ENCODE peak calls at places on chromosomes 16 and 17, in ten cellular contexts. B, I, M, Z, R, G, N, D, P and J are unnamed samples.

GRCh38 chr16:57755726-57756423 is 20.3 kb downstream of the KATNB1 start:
- DNase-seq in B (no peak), I (no peak), M (no peak), Z (peak), R (no peak), G (no peak), N (no peak), D (no peak), P (no peak), J (no peak)

GRCh38 chr17:17028059-17028877 is 14.0 kb upstream of the MPRIP start:
- DNase-seq in B (no peak), I (no peak), M (peak), Z (peak), R (peak), G (no peak), N (no peak), D (no peak), P (peak), J (peak)

GRCh38 chr16:72072514-72073342 is 9.7 kb downstream of the HPR start:
- DNase-seq in B (no peak), I (no peak), M (peak), Z (no peak), R (peak), G (no peak), N (no peak), D (no peak), P (no peak), J (no peak)

GRCh38 chr17:78343099-78343432 is 16.8 kb downstream of the SOCS3 start:
- DNase-seq in B (no peak), I (peak), M (no peak), Z (no peak), R (peak), G (no peak), N (no peak), D (no peak), P (peak), J (peak)

GRCh38 chr16:47574091-47575054 is 113.2 kb downstream of the PHKB start:
- DNase-seq in B (no peak), I (no peak), M (no peak), Z (no peak), R (peak), G (no peak), N (no peak), D (no peak), P (no peak), J (peak)

GRCh38 chr17:74295625-74296547 is 21.9 kb downstream of the DNAI2 start:
- DNase-seq in B (no peak), I (no peak), M (no peak), Z (no peak), R (no peak), G (no peak), N (no peak), D (no peak), P (no peak), J (no peak)

GRCh38 chr17:67365762-67366192 is 600 bp downstream of the PSMD12 start:
- DNase-seq in B (no peak), I (no peak), M (no peak), Z (no peak), R (peak), G (no peak), N (no peak), D (no peak), P (no peak), J (peak)

GRCh38 chr17:80614320-80614719 is 69.7 kb downstream of the RPTOR start:
- DNase-seq in B (no peak), I (no peak), M (no peak), Z (no peak), R (no peak), G (no peak), N (no peak), D (no peak), P (no peak), J (no peak)

GRCh38 chr17:77354721-77355455 is 214.1 kb downstream of the SEC14L1 start:
- DNase-seq in B (peak), I (no peak), M (peak), Z (no peak), R (peak), G (no peak), N (peak), D (peak), P (peak), J (no peak)

GRCh38 chr16:75921281-75921680 is 195.0 kb upstream of the CPHXL start:
- DNase-seq in B (no peak), I (no peak), M (no peak), Z (no peak), R (no peak), G (no peak), N (no peak), D (no peak), P (no peak), J (no peak)

GRCh38 chr17:72182256-72182890 is 61.6 kb downstream of the SOX9 start:
- DNase-seq in B (no peak), I (no peak), M (peak), Z (no peak), R (no peak), G (no peak), N (no peak), D (no peak), P (no peak), J (no peak)

GRCh38 chr17:72407336-72408121 is 286.7 kb downstream of the SOX9 start:
- DNase-seq in B (peak), I (peak), M (peak), Z (peak), R (peak), G (no peak), N (peak), D (no peak), P (peak), J (peak)

GRCh38 chr16:4333308-4333638 is 17.4 kb downstream of the GLIS2 start:
- DNase-seq in B (no peak), I (no peak), M (no peak), Z (no peak), R (no peak), G (no peak), N (no peak), D (no peak), P (no peak), J (no peak)

GRCh38 chr16:81500833-81501521 is 56.4 kb downstream of the CMIP start:
- DNase-seq in B (no peak), I (no peak), M (no peak), Z (no peak), R (no peak), G (no peak), N (peak), D (no peak), P (no peak), J (no peak)

GRCh38 chr16:7304257-7304656 is 28.4 kb upstream of the RBFOX1 start:
- DNase-seq in B (no peak), I (no peak), M (no peak), Z (no peak), R (no peak), G (no peak), N (no peak), D (no peak), P (no peak), J (no peak)

GRCh38 chr17:28159924-28160323 is 117.4 kb downstream of the NLK start:
- DNase-seq in B (no peak), I (no peak), M (no peak), Z (no peak), R (no peak), G (no peak), N (no peak), D (no peak), P (no peak), J (no peak)

GRCh38 chr17:8629371-8630226 is 926 bp downstream of the MYH10 start:
- DNase-seq in B (no peak), I (no peak), M (peak), Z (peak), R (peak), G (no peak), N (no peak), D (peak), P (peak), J (no peak)

GRCh38 chr16:15041260-15042011 is 14.4 kb downstream of the NTAN1 start:
- DNase-seq in B (no peak), I (peak), M (peak), Z (no peak), R (peak), G (no peak), N (peak), D (peak), P (peak), J (no peak)

GRCh38 chr17:82429824-82430223 is 11.4 kb upstream of the OGFOD3 start:
- DNase-seq in B (no peak), I (no peak), M (no peak), Z (no peak), R (no peak), G (no peak), N (no peak), D (no peak), P (no peak), J (no peak)

GRCh38 chr16:57013268-57013667 is 23.9 kb downstream of the NLRC5 start:
- DNase-seq in B (no peak), I (no peak), M (no peak), Z (no peak), R (peak), G (no peak), N (peak), D (no peak), P (no peak), J (no peak)

GRCh38 chr17:18182190-18182977 is 1.2 kb upstream of the ALKBH5 start:
- DNase-seq in B (no peak), I (peak), M (peak), Z (no peak), R (no peak), G (no peak), N (no peak), D (peak), P (no peak), J (no peak)

GRCh38 chr17:55332296-55333041 is 67.7 kb downstream of the HLF start:
- DNase-seq in B (no peak), I (no peak), M (no peak), Z (no peak), R (no peak), G (no peak), N (no peak), D (no peak), P (no peak), J (peak)

GRCh38 chr17:2085648-2085949 is 30.7 kb downstream of the HIC1 start:
- DNase-seq in B (no peak), I (no peak), M (peak), Z (no peak), R (peak), G (no peak), N (no peak), D (no peak), P (no peak), J (no peak)

GRCh38 chr16:63188076-63188771 is 1152.0 kb upstream of the CDH8 start:
- DNase-seq in B (no peak), I (no peak), M (peak), Z (no peak), R (no peak), G (no peak), N (no peak), D (no peak), P (no peak), J (no peak)

GRCh38 chr17:43399839-43400328 is 1.1 kb downstream of the ARL4D start:
- DNase-seq in B (no peak), I (no peak), M (no peak), Z (peak), R (no peak), G (no peak), N (no peak), D (peak), P (no peak), J (no peak)

GRCh38 chr17:72514888-72515287 is 394.1 kb downstream of the SOX9 start:
- DNase-seq in B (peak), I (no peak), M (no peak), Z (peak), R (peak), G (no peak), N (no peak), D (no peak), P (no peak), J (no peak)

DNA sequence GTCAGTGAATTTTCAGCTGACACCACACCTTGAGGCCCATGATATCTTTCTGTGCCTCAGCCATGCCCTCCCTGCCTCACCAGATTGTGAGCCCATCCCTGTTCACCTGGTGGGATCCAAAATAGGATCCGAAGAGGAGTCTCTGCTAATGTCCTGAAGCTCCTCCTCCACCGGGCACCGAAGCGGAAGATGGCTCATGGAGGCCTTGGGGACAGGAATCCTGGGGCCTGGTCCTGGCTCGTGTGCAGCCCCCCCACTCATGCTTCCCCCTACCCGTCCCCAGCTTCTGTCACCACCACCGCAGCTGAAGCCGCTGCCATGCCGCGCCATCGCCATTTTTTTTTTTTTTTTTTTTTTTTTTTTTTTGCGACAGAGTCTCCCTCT is 1683.4 kb downstream of the TP53TG3F start:
- DNase-seq in B (no peak), I (no peak), M (no peak), Z (no peak), R (no peak), G (no peak), N (no peak), D (no peak), P (no peak), J (peak)
- H3K4me3 ChIP-seq in B (no peak), I (no peak), M (no peak), Z (no peak), R (no peak), G (no peak), N (no peak), D (no peak), P (no peak), J (no peak)

DNA sequence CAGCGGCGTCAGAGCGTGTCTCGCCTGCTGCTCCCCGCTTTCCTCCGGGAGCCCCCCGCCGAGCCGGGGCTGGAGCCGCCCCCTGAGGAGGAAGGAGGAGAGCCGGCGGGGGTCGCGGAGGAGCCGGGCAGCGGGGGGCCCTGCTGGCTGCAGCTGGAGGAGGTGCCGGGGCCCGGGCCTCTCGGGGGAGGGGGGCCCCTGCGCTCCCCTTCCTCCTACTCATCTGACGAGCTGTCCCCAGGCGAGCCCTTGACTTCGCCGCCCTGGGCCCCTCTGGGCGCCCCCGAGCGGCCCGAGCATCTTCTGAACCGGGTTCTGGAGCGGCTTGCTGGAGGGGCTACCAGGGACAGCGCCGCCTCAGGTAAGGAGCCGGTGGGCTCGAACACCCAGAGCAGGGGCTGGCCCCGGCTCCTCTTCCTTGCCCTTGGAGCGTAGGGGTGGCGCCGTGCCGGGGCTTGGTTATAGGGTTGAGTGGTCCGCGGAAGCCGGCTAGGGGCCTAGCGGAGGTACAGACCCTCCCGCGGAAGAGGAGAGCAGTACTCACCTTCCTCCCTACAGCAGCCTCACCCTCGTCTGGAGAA is 841 bp downstream of the RAPGEFL1 start:
- DNase-seq in B (no peak), I (no peak), M (peak), Z (no peak), R (no peak), G (no peak), N (no peak), D (no peak), P (no peak), J (no peak)
- H3K4me3 ChIP-seq in B (no peak), I (peak), M (peak), Z (no peak), R (no peak), G (peak), N (no peak), D (no peak), P (peak), J (peak)

GRCh38 chr17:50196826-50197225 is 4.6 kb downstream of the COL1A1 start:
- DNase-seq in B (no peak), I (no peak), M (no peak), Z (no peak), R (peak), G (no peak), N (no peak), D (no peak), P (no peak), J (peak)
- H3K4me3 ChIP-seq in B (peak), I (no peak), M (no peak), Z (no peak), R (peak), G (no peak), N (peak), D (no peak), P (no peak), J (no peak)

GRCh38 chr16:89828870-89829629 is 775 bp downstream of the SPIRE2 start:
- DNase-seq in B (no peak), I (no peak), M (peak), Z (no peak), R (no peak), G (no peak), N (no peak), D (no peak), P (no peak), J (no peak)
- H3K4me3 ChIP-seq in B (peak), I (peak), M (peak), Z (peak), R (peak), G (no peak), N (peak), D (peak), P (no peak), J (peak)

DNA sequence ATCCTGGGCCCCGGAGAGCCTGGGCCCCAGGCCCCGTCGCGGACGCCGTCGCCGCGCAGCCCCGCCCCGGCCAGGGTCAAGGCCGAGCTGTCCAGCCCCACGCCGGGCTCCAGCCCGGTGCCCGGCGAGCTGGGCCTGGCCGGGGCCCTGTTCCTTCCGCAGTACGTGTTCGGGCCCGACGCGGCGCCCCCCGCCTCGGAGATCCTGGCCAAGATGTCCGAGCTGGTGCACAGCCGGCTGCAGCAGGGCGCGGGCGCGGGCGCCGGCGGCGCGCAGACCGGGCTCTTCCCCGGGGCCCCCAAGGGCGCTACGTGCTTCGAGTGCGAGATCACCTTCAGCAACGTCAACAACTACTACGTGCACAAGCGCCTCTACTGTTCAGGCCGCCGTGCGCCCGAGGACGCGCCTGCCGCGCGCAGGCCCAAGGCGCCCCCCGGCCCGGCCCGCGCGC is 36.8 kb upstream of the ZC3H18 start:
- DNase-seq in B (peak), I (no peak), M (no peak), Z (peak), R (no peak), G (no peak), N (no peak), D (no peak), P (no peak), J (no peak)
- H3K4me3 ChIP-seq in B (peak), I (peak), M (peak), Z (no peak), R (no peak), G (no peak), N (no peak), D (no peak), P (no peak), J (no peak)

GRCh38 chr17:42249681-42250446 is 26.3 kb downstream of the STAT5B start:
- DNase-seq in B (no peak), I (no peak), M (no peak), Z (no peak), R (no peak), G (no peak), N (no peak), D (no peak), P (no peak), J (no peak)

GRCh38 chr17:42243493-42243982 is 32.7 kb downstream of the STAT5B start:
- DNase-seq in B (no peak), I (no peak), M (no peak), Z (no peak), R (no peak), G (no peak), N (no peak), D (no peak), P (no peak), J (no peak)

GRCh38 chr17:42248351-42249179 is 27.6 kb downstream of the STAT5B start:
- DNase-seq in B (peak), I (peak), M (peak), Z (peak), R (peak), G (peak), N (peak), D (peak), P (peak), J (no peak)

GRCh38 chr17:42247734-42248133 is 28.5 kb downstream of the STAT5B start:
- DNase-seq in B (peak), I (no peak), M (no peak), Z (peak), R (peak), G (no peak), N (peak), D (no peak), P (no peak), J (peak)

DNA sequence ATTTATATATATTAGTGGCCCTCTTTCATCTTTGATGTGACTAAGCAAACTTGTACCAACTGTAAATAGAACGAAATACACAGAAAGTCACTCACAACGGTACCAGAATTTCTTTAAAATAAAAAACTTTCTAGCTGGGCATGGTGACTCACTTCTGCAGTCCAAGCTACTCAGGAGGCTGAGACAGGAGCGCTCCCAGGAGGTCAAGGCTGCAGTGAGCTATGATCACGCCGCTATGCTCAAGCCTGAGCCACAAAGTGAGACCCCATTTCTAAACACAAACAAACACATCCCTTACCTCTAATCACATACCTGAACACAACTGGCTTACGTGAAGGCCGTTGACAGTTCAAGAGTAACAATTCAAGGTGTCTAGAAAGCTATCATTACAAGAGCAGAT is 29.7 kb downstream of the STAT5B start:
- DNase-seq in B (no peak), I (no peak), M (no peak), Z (no peak), R (no peak), G (no peak), N (no peak), D (no peak), P (no peak), J (no peak)
- H3K4me3 ChIP-seq in B (no peak), I (no peak), M (no peak), Z (no peak), R (no peak), G (no peak), N (no peak), D (no peak), P (no peak), J (no peak)

GRCh38 chr16:49952386-49952785 is 72.6 kb upstream of the CNEP1R1 start:
- DNase-seq in B (no peak), I (no peak), M (no peak), Z (no peak), R (peak), G (no peak), N (no peak), D (no peak), P (no peak), J (no peak)

GRCh38 chr16:49951568-49952195 is 73.3 kb upstream of the CNEP1R1 start:
- DNase-seq in B (no peak), I (no peak), M (no peak), Z (no peak), R (no peak), G (no peak), N (no peak), D (no peak), P (no peak), J (no peak)

GRCh38 chr16:49953090-49953489 is 71.9 kb upstream of the CNEP1R1 start:
- DNase-seq in B (no peak), I (no peak), M (no peak), Z (no peak), R (no peak), G (no peak), N (no peak), D (no peak), P (no peak), J (no peak)

DNA sequence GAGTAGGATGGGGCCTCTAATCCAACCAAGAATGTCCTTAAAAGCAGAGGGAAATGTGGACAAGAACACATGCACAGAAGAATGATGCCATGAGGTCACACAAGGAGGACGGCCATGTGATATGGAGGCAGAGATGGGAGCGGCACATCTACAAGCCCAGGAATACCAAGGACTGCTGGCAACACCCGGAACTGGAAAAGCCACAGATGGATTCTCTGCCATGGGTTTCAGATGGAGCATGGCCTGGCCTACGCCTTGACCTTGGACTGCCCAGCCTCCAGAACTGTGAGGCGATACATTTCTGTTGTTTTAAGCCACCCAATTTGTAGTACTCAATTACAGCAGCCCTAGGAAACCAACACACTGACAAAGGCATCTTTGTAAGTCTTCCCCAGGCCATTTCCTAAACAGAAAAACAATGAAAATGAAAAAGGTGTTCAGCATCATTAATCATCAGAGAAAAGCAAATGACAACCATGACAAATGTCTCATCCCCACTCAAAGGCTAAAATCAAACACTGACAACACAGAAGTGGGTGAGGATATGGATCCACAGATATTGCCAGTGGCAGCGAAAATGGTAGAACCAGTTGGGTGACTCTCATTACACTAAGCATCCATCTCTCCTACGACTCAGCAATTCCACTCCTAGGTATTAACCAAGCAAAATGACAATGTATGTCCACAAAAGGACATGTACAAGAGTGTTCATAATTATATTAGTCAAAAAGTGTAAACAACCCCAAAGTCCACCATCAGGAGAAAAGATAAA is 76.9 kb upstream of the CNEP1R1 start:
- DNase-seq in B (no peak), I (no peak), M (no peak), Z (no peak), R (no peak), G (no peak), N (no peak), D (no peak), P (no peak), J (no peak)
- H3K4me3 ChIP-seq in B (no peak), I (no peak), M (no peak), Z (no peak), R (no peak), G (no peak), N (no peak), D (no peak), P (no peak), J (no peak)